ENCODE peak calls at places on chromosomes 16 and 17, in seven cellular contexts. C is K562, K is H1, S is T47D, M is HepG2, H is GM12878, V is SK-N-SH. R is an unnamed sample.

GRCh38 chr17:71237903-71238538 is 882.8 kb upstream of the SOX9 start:
- DNase-seq in S (peak), V (peak), C (no peak), H (no peak), K (no peak), M (no peak), R (peak)

GRCh38 chr17:40909755-40910154 is 24.7 kb upstream of the KRT20 start:
- DNase-seq in H (no peak), K (no peak), S (peak), V (no peak), C (no peak), M (peak), R (no peak)

GRCh38 chr17:4616456-4616855 is 25.0 kb downstream of the ALOX15 start:
- DNase-seq in M (no peak), H (no peak), C (no peak), K (no peak), S (no peak), V (no peak), R (no peak)

GRCh38 chr16:88334517-88335149 is 48.1 kb upstream of the ZNF469 start:
- DNase-seq in S (no peak), K (no peak), C (no peak), V (no peak), M (peak), H (no peak), R (no peak)

GRCh38 chr16:54928421-54929089 is 2.1 kb upstream of the IRX5 start:
- DNase-seq in M (no peak), S (peak), K (no peak), H (no peak), C (peak), V (peak), R (no peak)

GRCh38 chr17:3892095-3892998 is 506 bp downstream of the CAMKK1 start:
- DNase-seq in V (peak), C (peak), K (no peak), H (no peak), M (peak), S (peak), R (no peak)

GRCh38 chr17:83196973-83197880 is 117.8 kb downstream of the METRNL start:
- DNase-seq in S (no peak), C (no peak), K (no peak), M (no peak), H (no peak), V (no peak), R (no peak)

GRCh38 chr17:80195141-80195540 is 25.0 kb downstream of the SGSH start:
- DNase-seq in K (no peak), M (no peak), V (no peak), H (no peak), S (no peak), C (no peak), R (no peak)

GRCh38 chr16:4200000-4200780 is 41.7 kb downstream of the SRL start:
- DNase-seq in V (peak), K (no peak), H (no peak), C (peak), S (peak), M (peak), R (peak)

GRCh38 chr16:19863990-19864389 is 20.7 kb downstream of the GPRC5B start:
- DNase-seq in S (no peak), V (no peak), K (no peak), M (no peak), C (no peak), H (no peak), R (no peak)

GRCh38 chr16:1906052-1906845 is 12.0 kb downstream of the HS3ST6 start:
- DNase-seq in K (no peak), C (no peak), V (peak), M (no peak), H (no peak), S (no peak), R (no peak)

GRCh38 chr16:85166699-85167588 is 54.7 kb upstream of the CIBAR2 start:
- DNase-seq in C (no peak), H (no peak), M (peak), S (no peak), K (no peak), V (no peak), R (no peak)

GRCh38 chr16:29900102-29900887 is at the start of gene ASPHD1:
- DNase-seq in H (no peak), S (peak), C (no peak), K (peak), V (peak), M (peak), R (peak)

GRCh38 chr17:15348030-15348429 is 6.6 kb upstream of the TEKT3 start:
- DNase-seq in M (no peak), S (no peak), C (no peak), V (no peak), K (no peak), H (no peak), R (no peak)

GRCh38 chr17:78572277-78573205 is 4.7 kb downstream of the DNAH17 start:
- DNase-seq in C (no peak), M (no peak), H (no peak), K (no peak), S (peak), V (peak), R (no peak)

GRCh38 chr16:59848314-59848713 is 1114.2 kb upstream of the GOT2 start:
- DNase-seq in C (no peak), S (no peak), V (no peak), H (no peak), K (no peak), M (no peak), R (no peak)

GRCh38 chr17:4947411-4948165 is 742 bp downstream of the PFN1 start:
- DNase-seq in M (peak), H (no peak), V (peak), S (peak), K (no peak), C (peak), R (no peak)

GRCh38 chr16:82641336-82641984 is 14.7 kb downstream of the CDH13 start:
- DNase-seq in K (no peak), H (no peak), M (no peak), S (peak), V (no peak), C (no peak), R (no peak)

GRCh38 chr17:41049110-41049509 is 2.0 kb upstream of the KRTAP2-1 start:
- DNase-seq in C (no peak), H (no peak), S (peak), M (peak), V (no peak), K (no peak), R (no peak)

GRCh38 chr17:82399030-82399429 is 19.1 kb upstream of the HEXD start:
- DNase-seq in C (no peak), K (no peak), V (peak), S (no peak), M (no peak), H (no peak), R (no peak)

GRCh38 chr17:1592751-1593629 is 30.4 kb upstream of the PITPNA start:
- DNase-seq in V (no peak), H (peak), K (no peak), C (no peak), M (peak), S (no peak), R (no peak)

GRCh38 chr17:1054656-1055055 is 57.7 kb downstream of the TIMM22 start:
- DNase-seq in V (no peak), H (no peak), S (no peak), M (no peak), K (no peak), C (no peak), R (no peak)

GRCh38 chr17:60372790-60373483 is 19.0 kb downstream of the USP32 start:
- DNase-seq in M (no peak), V (no peak), K (no peak), H (no peak), C (no peak), S (no peak), R (no peak)

GRCh38 chr17:68526548-68526947 is 14.3 kb downstream of the PRKAR1A start:
- DNase-seq in K (no peak), M (no peak), H (no peak), V (no peak), C (no peak), S (no peak), R (no peak)

GRCh38 chr17:31571124-31571892 is 179.8 kb downstream of the RAB11FIP4 start:
- DNase-seq in K (no peak), C (no peak), S (no peak), H (no peak), V (no peak), M (no peak), R (no peak)

GRCh38 chr16:53282975-53283946 is 151.0 kb upstream of the RBL2 start:
- DNase-seq in V (peak), C (no peak), M (peak), H (peak), K (no peak), S (peak), R (peak)

GRCh38 chr16:68287276-68288251 is 23.2 kb downstream of the SLC7A6OS start:
- DNase-seq in V (no peak), M (no peak), H (no peak), K (no peak), S (peak), C (no peak), R (no peak)

GRCh38 chr17:39400547-39401411 is 647 bp downstream of the FBXL20 start:
- DNase-seq in S (no peak), H (no peak), K (no peak), V (peak), M (no peak), C (no peak), R (no peak)

GRCh38 chr16:16149710-16150116 is 73.6 kb downstream of the ABCC6 start:
- DNase-seq in S (no peak), H (no peak), K (no peak), C (no peak), M (peak), V (no peak), R (no peak)

GRCh38 chr17:59026176-59026939 is 80.3 kb downstream of the TRIM37 start:
- DNase-seq in V (no peak), H (no peak), K (no peak), S (no peak), M (no peak), C (no peak), R (no peak)

GRCh38 chr16:87725596-87726235 is 40.1 kb downstream of the KLHDC4 start:
- DNase-seq in K (no peak), M (no peak), S (no peak), V (no peak), H (no peak), C (no peak), R (no peak)

GRCh38 chr16:11152205-11152604 is 103.8 kb downstream of the SOCS1 start:
- DNase-seq in H (no peak), C (no peak), M (no peak), S (no peak), K (no peak), V (peak), R (no peak)

GRCh38 chr17:59332890-59333377 is 1.5 kb downstream of the YPEL2 start:
- DNase-seq in C (no peak), M (no peak), K (no peak), S (no peak), V (no peak), H (no peak), R (no peak)

GRCh38 chr16:2156025-2156848 is 655 bp downstream of the TRAF7 start:
- DNase-seq in S (peak), H (no peak), V (peak), M (peak), C (peak), K (no peak), R (no peak)

GRCh38 chr17:65472602-65473001 is 88.8 kb downstream of the AXIN2 start:
- DNase-seq in C (no peak), K (no peak), S (no peak), V (no peak), M (no peak), H (no peak), R (no peak)

GRCh38 chr17:69477204-69477899 is 62.9 kb downstream of the MAP2K6 start:
- DNase-seq in S (no peak), C (no peak), K (no peak), H (no peak), M (peak), V (no peak), R (no peak)

GRCh38 chr16:81637336-81638235 is 141.5 kb upstream of the PLCG2 start:
- DNase-seq in C (peak), M (no peak), V (no peak), H (no peak), S (no peak), K (no peak), R (no peak)

GRCh38 chr16:77905356-77905920 is 116.9 kb upstream of the CLEC3A start:
- DNase-seq in V (no peak), H (no peak), C (no peak), S (peak), M (no peak), K (no peak), R (no peak)
- TF ChIP-seq JUND in V (no peak), H (no peak), C (no peak), S (no peak), M (no peak), K (no peak), R (no peak)

GRCh38 chr17:20284018-20284417 is 183.3 kb downstream of the LGALS9B start:
- DNase-seq in M (no peak), H (no peak), V (no peak), C (no peak), K (no peak), S (no peak), R (no peak)

GRCh38 chr17:20280832-20281231 is 186.5 kb downstream of the LGALS9B start:
- DNase-seq in M (no peak), S (no peak), K (no peak), C (no peak), H (no peak), V (no peak), R (no peak)

GRCh38 chr17:20282526-20283308 is 184.6 kb downstream of the LGALS9B start:
- DNase-seq in M (no peak), H (no peak), K (no peak), V (no peak), S (no peak), C (no peak), R (no peak)

GRCh38 chr17:20280051-20280450 is 187.3 kb downstream of the LGALS9B start:
- DNase-seq in C (no peak), V (no peak), K (no peak), S (no peak), M (no peak), H (no peak), R (no peak)

GRCh38 chr17:20281860-20282259 is 185.5 kb downstream of the LGALS9B start:
- DNase-seq in K (no peak), S (peak), H (no peak), C (no peak), M (no peak), V (no peak), R (no peak)
- TF ChIP-seq JUND in K (no peak), S (no peak), H (no peak), C (no peak), M (no peak), V (no peak), R (no peak)

GRCh38 chr17:7852919-7853692 is 1.8 kb upstream of the TMEM88 start:
- DNase-seq in M (no peak), K (no peak), S (no peak), H (no peak), C (no peak), V (no peak), R (no peak)
- TF ChIP-seq JUND in M (no peak), K (no peak), S (no peak), H (no peak), C (no peak), V (no peak), R (no peak)

GRCh38 chr16:24645739-24646645 is 83.5 kb upstream of the TNRC6A start:
- DNase-seq in S (peak), K (no peak), V (no peak), M (peak), C (no peak), H (no peak), R (peak)
- TF ChIP-seq JUND in S (no peak), K (no peak), V (peak), M (no peak), C (no peak), H (no peak), R (peak)

DNA sequence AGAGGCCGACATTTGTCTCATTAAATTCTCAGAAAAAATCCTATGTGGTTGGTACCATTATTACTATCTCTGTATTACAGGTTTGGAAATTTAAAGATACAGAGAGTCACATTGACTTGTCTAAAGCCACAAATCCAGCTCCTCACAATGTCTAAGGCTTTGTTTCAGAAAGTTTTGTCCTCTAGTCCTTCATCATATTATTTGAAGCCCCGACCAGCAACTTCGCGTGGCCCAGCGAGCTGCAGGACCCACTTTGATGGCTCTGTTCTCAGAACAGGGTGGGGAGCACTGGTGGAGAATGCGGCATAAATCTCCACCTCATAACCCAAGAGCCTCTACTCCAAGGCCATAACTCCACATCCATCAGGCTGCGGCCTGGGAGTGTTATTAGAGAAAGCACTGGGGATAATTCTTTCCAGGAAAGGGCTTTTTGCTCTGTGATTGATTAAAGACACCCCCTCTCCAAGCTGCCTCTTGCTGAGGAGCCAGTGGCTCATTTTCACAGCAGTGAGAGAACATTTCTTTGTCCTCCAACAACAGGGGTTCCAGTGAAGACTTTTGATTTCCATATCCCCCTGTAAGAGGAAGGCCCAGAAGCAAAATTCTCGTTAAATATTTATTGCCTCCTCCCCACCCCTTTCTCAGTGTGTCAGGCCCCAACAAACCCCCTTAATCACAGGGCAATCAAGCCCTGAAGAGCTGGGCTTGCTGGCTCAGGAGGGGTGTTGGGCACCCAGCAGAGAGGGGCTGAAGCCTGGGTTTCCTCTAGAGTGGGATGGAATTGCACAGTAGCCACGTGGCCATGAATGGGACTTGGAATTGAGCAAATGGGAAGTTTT is 113.7 kb upstream of the CDH11 start:
- DNase-seq in M (no peak), V (no peak), K (no peak), H (no peak), S (no peak), C (no peak), R (no peak)
- TF ChIP-seq JUND in M (no peak), V (no peak), K (no peak), H (no peak), S (no peak), C (no peak), R (no peak)

GRCh38 chr16:72947379-72948237 is 100.3 kb downstream of the ZFHX3 start:
- DNase-seq in H (no peak), V (peak), M (peak), K (no peak), C (no peak), S (no peak), R (no peak)
- TF ChIP-seq JUND in H (no peak), V (no peak), M (peak), K (no peak), C (no peak), S (no peak), R (no peak)

GRCh38 chr17:6496116-6496481 is 51.8 kb downstream of the PIMREG start:
- DNase-seq in V (no peak), M (no peak), K (peak), C (no peak), H (no peak), S (no peak), R (no peak)
- TF ChIP-seq JUND in V (no peak), M (no peak), K (no peak), C (no peak), H (no peak), S (no peak), R (no peak)